ENCODE peak calls at places on chromosomes 2 and 18, in six cellular contexts. W is CD8-positive, alpha-beta T cell; Y is H1; Z is endodermal cell; E is uterus; K is stomach. D is an unnamed sample. For H3K27me3, the result is how much of the 10 kb centered on the place peaks cover.

GRCh38 chr2:149613712-149614111 is 26.1 kb upstream of the MMADHC start:
- DNase-seq in Z (no peak), K (no peak), W (no peak), Y (no peak), E (no peak), D (no peak)

GRCh38 chr2:207469380-207469779 is 60.4 kb upstream of the CREB1 start:
- DNase-seq in E (no peak), Y (no peak), K (no peak), Z (no peak), W (no peak), D (no peak)

GRCh38 chr2:81196933-81197628 is 892.5 kb upstream of the LRRTM1 start:
- DNase-seq in K (no peak), W (no peak), Y (no peak), E (no peak), Z (no peak), D (no peak)

GRCh38 chr2:6914829-6915228 is 2.4 kb upstream of the RNF144A start:
- DNase-seq in Z (no peak), Y (no peak), E (no peak), K (no peak), W (no peak), D (no peak)

GRCh38 chr2:239737144-239737463 is 288.0 kb downstream of the NDUFA10 start:
- DNase-seq in W (no peak), Y (no peak), K (no peak), Z (no peak), E (no peak), D (no peak)

GRCh38 chr2:7444614-7445013 is 527.4 kb downstream of the RNF144A start:
- DNase-seq in Z (no peak), W (no peak), K (no peak), Y (no peak), E (no peak), D (no peak)

GRCh38 chr2:213664817-213665216 is 380.6 kb downstream of the SPAG16 start:
- DNase-seq in E (no peak), W (no peak), K (no peak), Z (no peak), Y (no peak), D (no peak)

GRCh38 chr2:2662847-2663356 is 331.8 kb upstream of the MYT1L start:
- DNase-seq in E (no peak), Y (no peak), Z (no peak), W (no peak), K (no peak), D (no peak)

GRCh38 chr2:36184848-36185247 is 170.7 kb upstream of the CRIM1 start:
- DNase-seq in K (no peak), Y (no peak), E (no peak), W (no peak), Z (no peak), D (no peak)

GRCh38 chr2:12556762-12557161 is 160.0 kb upstream of the TRIB2 start:
- DNase-seq in Z (no peak), K (no peak), E (no peak), Y (no peak), W (no peak), D (no peak)

GRCh38 chr2:147247749-147248148 is 597.1 kb upstream of the ACVR2A start:
- DNase-seq in K (no peak), Z (no peak), E (no peak), W (no peak), Y (no peak), D (no peak)

GRCh38 chr18:48922203-48922800 is 28.5 kb downstream of the SMAD7 start:
- DNase-seq in Y (no peak), W (no peak), K (no peak), Z (no peak), E (no peak), D (no peak)
- H3K4me3 ChIP-seq in Y (no peak), W (no peak), K (peak), Z (no peak), E (peak), D (peak)

GRCh38 chr2:70716951-70717350 is 51.0 kb downstream of the ADD2 start:
- DNase-seq in Z (peak), K (no peak), Y (peak), E (no peak), W (no peak), D (no peak)

GRCh38 chr2:70714141-70714905 is 53.7 kb downstream of the ADD2 start:
- DNase-seq in Y (peak), K (no peak), W (no peak), Z (peak), E (no peak), D (no peak)

GRCh38 chr2:70717431-70718038 is 50.5 kb downstream of the ADD2 start:
- DNase-seq in E (no peak), W (no peak), Y (peak), K (no peak), Z (no peak), D (no peak)

GRCh38 chr2:70716131-70716766 is 51.8 kb downstream of the ADD2 start:
- DNase-seq in Z (peak), Y (peak), K (no peak), E (no peak), W (no peak), D (no peak)

DNA sequence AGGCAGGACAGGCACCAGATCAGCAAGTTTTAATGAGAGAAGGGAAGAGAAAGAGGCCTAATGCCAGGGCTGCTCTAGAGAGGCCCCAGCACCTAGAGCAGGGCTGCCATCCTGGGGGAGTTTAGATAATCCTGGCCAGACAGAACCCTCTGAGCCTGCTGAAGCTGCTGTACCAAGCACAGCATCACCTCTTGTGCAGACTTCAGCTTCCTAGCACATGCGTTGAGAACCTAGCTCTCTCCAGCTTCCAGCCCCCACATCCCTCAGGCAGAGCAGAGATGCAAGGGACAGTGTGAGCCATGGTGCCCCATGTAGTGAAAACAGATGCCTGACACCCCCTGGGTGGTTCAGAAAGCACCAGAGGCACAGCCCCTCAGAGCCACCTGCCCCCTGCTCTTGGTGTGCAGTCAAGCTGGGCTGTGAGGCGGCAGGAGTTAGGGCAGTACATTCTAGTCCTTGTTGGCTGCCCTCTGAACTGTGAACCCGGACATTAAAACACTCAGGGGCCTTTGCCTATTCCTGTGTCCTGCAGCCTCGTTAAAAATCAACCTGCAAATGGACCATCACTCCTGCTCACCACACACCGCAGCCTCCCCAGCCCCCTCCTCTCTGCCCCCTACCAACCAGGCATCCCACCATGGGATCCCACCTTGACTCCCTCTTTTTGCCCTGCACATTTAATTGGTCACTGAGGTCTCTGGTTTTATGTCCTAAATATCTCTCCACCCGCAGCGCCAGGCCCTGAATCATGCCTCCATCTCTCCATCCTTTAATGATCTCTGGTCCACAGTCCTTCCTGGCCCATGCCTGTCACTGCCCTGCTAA is 52.6 kb downstream of the ADD2 start:
- DNase-seq in K (no peak), W (no peak), Y (peak), E (no peak), Z (peak), D (no peak)
- H3K27me3 ChIP-seq in K (under half), W (under half), Y (under half), E (under half), Z (under half), D (under half)

DNA sequence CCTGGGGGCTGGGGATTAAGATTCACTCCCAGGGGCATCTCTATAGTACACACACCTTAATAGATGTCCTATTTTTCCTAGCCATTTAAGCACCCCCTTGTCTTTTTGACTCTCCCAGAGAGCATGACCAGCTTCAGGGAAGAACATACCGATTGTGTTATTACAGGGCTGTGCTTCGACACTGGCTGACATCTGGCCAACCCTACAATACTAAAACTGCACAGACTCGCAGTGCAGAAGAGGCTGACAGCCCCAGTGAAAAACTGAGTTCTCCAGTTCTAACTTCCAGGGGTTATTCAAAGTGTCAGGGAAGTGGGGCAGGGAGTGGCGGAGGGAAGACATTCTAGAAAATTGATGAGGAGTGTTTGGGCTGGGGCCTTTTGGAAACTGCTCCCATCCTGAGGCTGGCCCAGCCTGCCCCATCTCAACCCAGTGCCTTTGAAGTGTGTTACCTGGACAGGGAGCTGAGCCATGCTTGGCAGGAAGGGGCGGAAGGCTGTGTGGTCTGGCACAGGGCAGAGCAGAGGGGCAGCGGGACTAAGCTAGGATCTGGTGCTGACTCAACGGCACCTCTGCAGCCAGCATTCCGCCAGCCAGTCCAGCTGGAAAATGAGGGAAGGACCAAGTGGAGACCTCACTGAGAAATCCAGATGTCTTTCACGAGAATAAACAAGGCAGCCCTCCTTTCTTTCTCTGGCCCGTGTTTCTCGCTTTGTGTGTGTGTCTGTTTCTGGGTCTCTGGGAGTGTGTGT is 15.4 kb upstream of the IGFBP5 start:
- DNase-seq in W (no peak), Y (no peak), E (peak), K (no peak), Z (no peak), D (no peak)
- H3K4me3 ChIP-seq in W (no peak), Y (no peak), E (no peak), K (no peak), Z (no peak), D (no peak)

GRCh38 chr18:46761054-46761769 is 4.4 kb upstream of the ST8SIA5 start:
- DNase-seq in E (no peak), K (no peak), Y (no peak), W (no peak), Z (no peak), D (no peak)
- H3K27me3 ChIP-seq in E (under half), K (under half), Y (under half), W (under half), Z (half or more), D (under half)

GRCh38 chr2:196166876-196167275 is 4.5 kb downstream of the STK17B start:
- DNase-seq in W (no peak), Z (no peak), K (no peak), E (no peak), Y (no peak), D (no peak)

GRCh38 chr2:196167666-196168065 is 3.7 kb downstream of the STK17B start:
- DNase-seq in K (no peak), W (no peak), Y (no peak), Z (no peak), E (no peak), D (no peak)

GRCh38 chr2:196163285-196163684 is 8.1 kb downstream of the STK17B start:
- DNase-seq in K (no peak), Y (no peak), Z (no peak), W (no peak), E (no peak), D (no peak)

GRCh38 chr2:196162586-196163180 is 8.7 kb downstream of the STK17B start:
- DNase-seq in K (no peak), Y (no peak), Z (no peak), W (no peak), E (no peak), D (no peak)

GRCh38 chr2:196165016-196165415 is 6.4 kb downstream of the STK17B start:
- DNase-seq in K (no peak), E (no peak), W (no peak), Y (no peak), Z (no peak), D (no peak)
- H3K4me3 ChIP-seq in K (no peak), E (no peak), W (peak), Y (no peak), Z (no peak), D (no peak)

DNA sequence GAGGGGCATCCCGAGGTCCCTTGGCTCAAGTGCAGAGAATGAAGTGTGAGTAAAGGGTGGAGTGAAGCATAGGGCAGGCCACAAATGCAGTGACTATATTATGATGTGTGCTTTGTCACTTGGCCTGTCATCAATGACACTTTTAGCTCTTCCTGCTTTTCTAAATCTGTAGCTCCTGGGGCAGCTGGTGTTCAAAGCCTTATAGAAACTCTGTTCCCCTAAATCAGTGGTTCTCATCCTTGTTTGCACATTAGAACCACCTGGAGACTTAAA is 135.6 kb upstream of the LGALSL start:
- DNase-seq in E (no peak), Z (no peak), K (no peak), W (no peak), Y (no peak), D (no peak)
- H3K27me3 ChIP-seq in E (under half), Z (under half), K (under half), W (under half), Y (under half), D (under half)

DNA sequence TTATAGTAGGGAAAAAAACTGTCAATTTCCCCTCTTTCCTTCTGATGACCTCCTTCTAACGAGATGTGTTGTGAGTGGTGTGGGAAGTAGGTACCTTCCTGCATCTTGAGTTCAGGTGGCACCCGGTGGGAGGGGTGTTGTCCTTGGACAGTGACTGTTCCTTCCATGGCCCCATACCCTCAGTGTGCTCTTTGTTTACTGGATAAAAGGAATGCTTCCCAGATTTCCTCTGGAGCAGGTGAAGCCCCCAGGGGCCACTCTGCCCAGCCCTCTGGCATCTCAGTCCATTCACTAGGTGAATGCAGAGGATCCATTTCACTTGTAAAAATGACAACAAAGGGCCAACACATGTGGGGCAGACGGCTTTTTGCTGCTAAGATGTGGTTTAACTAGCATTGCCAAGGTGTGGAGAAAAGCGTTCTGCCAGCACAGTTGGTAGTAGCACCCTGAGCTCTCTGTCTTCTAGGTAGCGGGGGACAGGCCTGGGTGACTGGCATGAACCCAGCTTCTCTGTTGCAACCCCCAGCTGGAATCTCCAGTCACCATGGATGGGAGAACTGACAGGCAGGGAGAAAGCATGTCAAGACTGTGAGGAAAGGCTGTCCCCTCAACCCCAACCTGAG is 6.9 kb downstream of the GDF7 start:
- DNase-seq in W (no peak), K (no peak), Y (no peak), E (no peak), Z (peak), D (no peak)
- H3K4me3 ChIP-seq in W (no peak), K (no peak), Y (no peak), E (no peak), Z (no peak), D (no peak)

GRCh38 chr2:196275646-196276352 is 104.4 kb upstream of the STK17B start:
- DNase-seq in W (no peak), Y (no peak), K (no peak), Z (no peak), E (no peak), D (peak)
- H3K27me3 ChIP-seq in W (under half), Y (under half), K (under half), Z (under half), E (under half), D (under half)

DNA sequence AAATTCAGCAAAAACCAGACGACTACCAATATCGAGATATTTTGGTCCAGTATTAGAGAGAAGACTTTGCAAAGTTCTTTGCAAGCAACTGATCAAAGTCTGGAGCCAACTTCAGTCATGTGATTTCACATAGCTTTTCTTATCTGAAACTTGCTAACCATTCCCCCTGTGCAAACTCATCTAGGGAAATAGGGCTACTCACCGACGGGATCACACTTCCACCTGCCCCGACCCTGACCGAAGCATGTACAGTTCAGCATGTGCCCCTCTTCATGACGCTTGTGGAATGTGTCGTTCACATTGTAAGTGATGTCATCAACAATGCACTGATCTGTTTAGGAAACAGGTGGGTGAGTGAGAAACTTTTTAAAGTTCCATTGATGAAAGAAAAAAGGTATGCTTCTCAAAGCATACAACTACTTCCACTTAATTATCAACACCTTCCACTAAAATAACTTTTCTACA is 15.4 kb downstream of the FN1 start:
- DNase-seq in Y (no peak), K (no peak), W (no peak), E (no peak), Z (no peak), D (no peak)
- H3K4me3 ChIP-seq in Y (no peak), K (no peak), W (no peak), E (no peak), Z (peak), D (no peak)